ENCODE peak calls at places on chromosomes 1 and 21, in five cellular contexts. V, G, U, F and J are unnamed samples.

GRCh38 chr1:236144446-236145150 is 2.3 kb downstream of the GPR137B start:
- DNase-seq in V (no peak), G (no peak), U (no peak), F (no peak), J (no peak)

GRCh38 chr1:67683736-67684525 is 1.1 kb upstream of the GADD45A start:
- DNase-seq in V (no peak), G (peak; percentile 90), U (peak; percentile 78), F (no peak), J (no peak)

GRCh38 chr1:71908871-71909390 is 373.4 kb downstream of the NEGR1 start:
- DNase-seq in V (no peak), G (no peak), U (no peak), F (no peak), J (no peak)

GRCh38 chr1:60894121-60894520 is 188.2 kb upstream of the NFIA start:
- DNase-seq in V (no peak), G (no peak), U (no peak), F (no peak), J (no peak)

GRCh38 chr1:84361796-84362195 is 36.5 kb upstream of the DNASE2B start:
- DNase-seq in V (no peak), G (peak; percentile 77), U (no peak), F (no peak), J (no peak)

GRCh38 chr1:23556661-23557470 is 2.4 kb downstream of the ID3 start:
- DNase-seq in V (no peak), G (peak; percentile 76), U (peak; percentile 87), F (no peak), J (peak; percentile 57)

GRCh38 chr1:93908394-93909145 is 660 bp downstream of the GCLM start:
- DNase-seq in V (no peak), G (peak; percentile 58), U (peak; percentile 18), F (peak; percentile 73), J (no peak)

GRCh38 chr1:161305872-161306519 is 3.8 kb downstream of the MPZ start:
- DNase-seq in V (no peak), G (peak; percentile 12), U (peak; percentile 55), F (peak; percentile 90), J (no peak)

GRCh38 chr1:220666349-220666748 is 23.8 kb upstream of the C1orf115 start:
- DNase-seq in V (no peak), G (no peak), U (no peak), F (no peak), J (no peak)

GRCh38 chr1:54298284-54299033 is 98.5 kb downstream of the MRPL37 start:
- DNase-seq in V (no peak), G (no peak), U (no peak), F (no peak), J (no peak)

GRCh38 chr1:153678519-153679336 is at the start of gene NPR1:
- DNase-seq in V (no peak), G (peak; percentile 52), U (peak; percentile 48), F (peak; percentile 77), J (no peak)

GRCh38 chr1:30768830-30769718 is 11.5 kb upstream of the LAPTM5 start:
- DNase-seq in V (no peak), G (no peak), U (no peak), F (no peak), J (no peak)

GRCh38 chr1:7609311-7609994 is 161.6 kb upstream of the VAMP3 start:
- DNase-seq in V (no peak), G (no peak), U (no peak), F (no peak), J (no peak)

GRCh38 chr21:31912501-31912900 is 39.7 kb downstream of the HUNK start:
- DNase-seq in V (no peak), G (no peak), U (no peak), F (no peak), J (no peak)

GRCh38 chr1:233730380-233730779 is 116.5 kb downstream of the KCNK1 start:
- DNase-seq in V (no peak), G (no peak), U (no peak), F (no peak), J (no peak)

GRCh38 chr1:11731719-11732283 is 4.1 kb upstream of the AGTRAP start:
- DNase-seq in V (no peak), G (no peak), U (peak; percentile 61), F (peak; percentile 74), J (peak; percentile 46)

GRCh38 chr1:160726498-160727391 is 12.3 kb upstream of the SLAMF7 start:
- DNase-seq in V (peak; percentile 20), G (peak; percentile 70), U (peak; percentile 80), F (no peak), J (peak; percentile 6)

GRCh38 chr1:27306892-27307850 is 14.8 kb upstream of the TMEM222 start:
- DNase-seq in V (no peak), G (no peak), U (no peak), F (no peak), J (no peak)

GRCh38 chr1:31487143-31487542 is 74.1 kb downstream of the SERINC2 start:
- DNase-seq in V (no peak), G (no peak), U (no peak), F (no peak), J (no peak)